ENCODE peak calls at places on chromosome 7, in five cellular contexts. One of them, this sample, is unnamed.
A peak's percentile ranks its signal among the peaks of the same experiment; 100 is the strongest.

GRCh38 chr7:154757756-154758155 is 245.2 kb downstream of the PAXIP1 start:
- DNase-seq in fibroblast of pulmonary artery: no peak
- DNase-seq in BE2C: no peak
- DNase-seq in cardiac fibroblast: no peak
- DNase-seq in mesothelial cell of epicardium: no peak
- DNase-seq in this sample: no peak

GRCh38 chr7:815284-816216 is 16.7 kb upstream of the SUN1 start:
- DNase-seq in fibroblast of pulmonary artery: no peak
- DNase-seq in BE2C: peak; percentile 72
- DNase-seq in cardiac fibroblast: no peak
- DNase-seq in mesothelial cell of epicardium: peak; percentile 66
- DNase-seq in this sample: peak; percentile 35

GRCh38 chr7:150356265-150356897 is 12.2 kb upstream of the REPIN1 start:
- DNase-seq in fibroblast of pulmonary artery: peak; percentile 63
- DNase-seq in BE2C: no peak
- DNase-seq in cardiac fibroblast: peak; percentile 55
- DNase-seq in mesothelial cell of epicardium: no peak
- DNase-seq in this sample: no peak

GRCh38 chr7:491958-492713 is 27.5 kb downstream of the PDGFA start:
- DNase-seq in fibroblast of pulmonary artery: no peak
- DNase-seq in BE2C: no peak
- DNase-seq in cardiac fibroblast: no peak
- DNase-seq in mesothelial cell of epicardium: no peak
- DNase-seq in this sample: no peak

GRCh38 chr7:155009570-155010157 is 6.7 kb upstream of the PAXIP1 start:
- DNase-seq in fibroblast of pulmonary artery: peak; percentile 2
- DNase-seq in BE2C: peak; percentile 19
- DNase-seq in cardiac fibroblast: peak; percentile 19
- DNase-seq in mesothelial cell of epicardium: no peak
- DNase-seq in this sample: no peak

GRCh38 chr7:35366167-35367155 is 112.6 kb upstream of the TBX20 start:
- DNase-seq in fibroblast of pulmonary artery: no peak
- DNase-seq in BE2C: peak; percentile 38
- DNase-seq in cardiac fibroblast: peak; percentile 6
- DNase-seq in mesothelial cell of epicardium: no peak
- DNase-seq in this sample: no peak

GRCh38 chr7:27434729-27435400 is 192.3 kb downstream of the EVX1 start:
- DNase-seq in fibroblast of pulmonary artery: peak; percentile 4
- DNase-seq in BE2C: no peak
- DNase-seq in cardiac fibroblast: no peak
- DNase-seq in mesothelial cell of epicardium: no peak
- DNase-seq in this sample: no peak

GRCh38 chr7:135169141-135169935 is 1.2 kb downstream of the CYREN start:
- DNase-seq in fibroblast of pulmonary artery: peak; percentile 27
- DNase-seq in BE2C: peak; percentile 59
- DNase-seq in cardiac fibroblast: peak; percentile 72
- DNase-seq in mesothelial cell of epicardium: no peak
- DNase-seq in this sample: no peak

GRCh38 chr7:142611566-142612250 is 137.6 kb upstream of the PRSS1 start:
- DNase-seq in fibroblast of pulmonary artery: peak; percentile 24
- DNase-seq in BE2C: no peak
- DNase-seq in cardiac fibroblast: no peak
- DNase-seq in mesothelial cell of epicardium: no peak
- DNase-seq in this sample: no peak

GRCh38 chr7:20219446-20220292 is 2.5 kb upstream of the MACC1 start:
- DNase-seq in fibroblast of pulmonary artery: peak; percentile 96
- DNase-seq in BE2C: peak; percentile 63
- DNase-seq in cardiac fibroblast: peak; percentile 96
- DNase-seq in mesothelial cell of epicardium: no peak
- DNase-seq in this sample: peak; percentile 65

GRCh38 chr7:108266489-108266888 is 136.3 kb upstream of the LAMB4 start:
- DNase-seq in fibroblast of pulmonary artery: no peak
- DNase-seq in BE2C: no peak
- DNase-seq in cardiac fibroblast: peak; percentile 33
- DNase-seq in mesothelial cell of epicardium: no peak
- DNase-seq in this sample: no peak

GRCh38 chr7:24812313-24812945 is 55.2 kb upstream of the GSDME start:
- DNase-seq in fibroblast of pulmonary artery: peak; percentile 62
- DNase-seq in BE2C: peak; percentile 37
- DNase-seq in cardiac fibroblast: peak; percentile 65
- DNase-seq in mesothelial cell of epicardium: no peak
- DNase-seq in this sample: no peak

GRCh38 chr7:43636093-43636492 is 53.2 kb downstream of the STK17A start:
- DNase-seq in fibroblast of pulmonary artery: peak; percentile 71
- DNase-seq in BE2C: no peak
- DNase-seq in cardiac fibroblast: peak; percentile 68
- DNase-seq in mesothelial cell of epicardium: no peak
- DNase-seq in this sample: no peak

GRCh38 chr7:17384400-17384799 is 85.9 kb downstream of the AHR start:
- DNase-seq in fibroblast of pulmonary artery: no peak
- DNase-seq in BE2C: no peak
- DNase-seq in cardiac fibroblast: no peak
- DNase-seq in mesothelial cell of epicardium: no peak
- DNase-seq in this sample: no peak

GRCh38 chr7:84040365-84040764 is 154.2 kb downstream of the SEMA3A start:
- DNase-seq in fibroblast of pulmonary artery: no peak
- DNase-seq in BE2C: peak; percentile 57
- DNase-seq in cardiac fibroblast: no peak
- DNase-seq in mesothelial cell of epicardium: no peak
- DNase-seq in this sample: no peak

GRCh38 chr7:23287612-23288011 is 11.5 kb upstream of the MALSU1 start:
- DNase-seq in fibroblast of pulmonary artery: no peak
- DNase-seq in BE2C: no peak
- DNase-seq in cardiac fibroblast: no peak
- DNase-seq in mesothelial cell of epicardium: no peak
- DNase-seq in this sample: no peak

GRCh38 chr7:81632418-81632817 is 137.4 kb downstream of the HGF start:
- DNase-seq in fibroblast of pulmonary artery: no peak
- DNase-seq in BE2C: no peak
- DNase-seq in cardiac fibroblast: peak; percentile 71
- DNase-seq in mesothelial cell of epicardium: no peak
- DNase-seq in this sample: no peak

GRCh38 chr7:28729276-28729675 is 228.9 kb downstream of the TRIL start:
- DNase-seq in fibroblast of pulmonary artery: no peak
- DNase-seq in BE2C: no peak
- DNase-seq in cardiac fibroblast: no peak
- DNase-seq in mesothelial cell of epicardium: no peak
- DNase-seq in this sample: no peak

GRCh38 chr7:15561840-15562239 is at the start of gene AGMO:
- DNase-seq in fibroblast of pulmonary artery: peak; percentile 28
- DNase-seq in BE2C: no peak
- DNase-seq in cardiac fibroblast: peak; percentile 88
- DNase-seq in mesothelial cell of epicardium: no peak
- DNase-seq in this sample: no peak

GRCh38 chr7:130959743-130960207 is 225.8 kb upstream of the KLF14 start:
- DNase-seq in fibroblast of pulmonary artery: peak; percentile 85
- DNase-seq in BE2C: no peak
- DNase-seq in cardiac fibroblast: peak; percentile 92
- DNase-seq in mesothelial cell of epicardium: no peak
- DNase-seq in this sample: no peak

GRCh38 chr7:53504914-53505313 is 469.5 kb downstream of the POM121L12 start:
- DNase-seq in fibroblast of pulmonary artery: no peak
- DNase-seq in BE2C: no peak
- DNase-seq in cardiac fibroblast: no peak
- DNase-seq in mesothelial cell of epicardium: no peak
- DNase-seq in this sample: no peak

GRCh38 chr7:45874408-45875131 is 1.7 kb upstream of the CCDC201 start:
- DNase-seq in fibroblast of pulmonary artery: peak; percentile 90
- DNase-seq in BE2C: no peak
- DNase-seq in cardiac fibroblast: peak; percentile 82
- DNase-seq in mesothelial cell of epicardium: no peak
- DNase-seq in this sample: no peak

GRCh38 chr7:45876519-45876918 is 3.6 kb upstream of the CCDC201 start:
- DNase-seq in fibroblast of pulmonary artery: no peak
- DNase-seq in BE2C: no peak
- DNase-seq in cardiac fibroblast: no peak
- DNase-seq in mesothelial cell of epicardium: no peak
- DNase-seq in this sample: no peak

GRCh38 chr7:45872116-45873034 is 507 bp downstream of the CCDC201 start:
- DNase-seq in fibroblast of pulmonary artery: no peak
- DNase-seq in BE2C: peak; percentile 24
- DNase-seq in cardiac fibroblast: peak; percentile 28
- DNase-seq in mesothelial cell of epicardium: no peak
- DNase-seq in this sample: no peak

GRCh38 chr7:45873355-45873754 is 473 bp upstream of the CCDC201 start:
- DNase-seq in fibroblast of pulmonary artery: no peak
- DNase-seq in BE2C: no peak
- DNase-seq in cardiac fibroblast: no peak
- DNase-seq in mesothelial cell of epicardium: no peak
- DNase-seq in this sample: no peak

GRCh38 chr7:45873035-45873354 is at the start of gene CCDC201:
- DNase-seq in fibroblast of pulmonary artery: no peak
- DNase-seq in BE2C: no peak
- DNase-seq in cardiac fibroblast: no peak
- DNase-seq in mesothelial cell of epicardium: no peak
- DNase-seq in this sample: no peak
- TF ChIP-seq CTCF in fibroblast of pulmonary artery: no peak
- TF ChIP-seq CTCF in BE2C: no peak
- TF ChIP-seq CTCF in cardiac fibroblast: no peak
- TF ChIP-seq CTCF in mesothelial cell of epicardium: no peak
- TF ChIP-seq CTCF in this sample: no peak

GRCh38 chr7:125899577-125899976 is 970.0 kb upstream of the POT1 start:
- DNase-seq in fibroblast of pulmonary artery: no peak
- DNase-seq in BE2C: no peak
- DNase-seq in cardiac fibroblast: no peak
- DNase-seq in mesothelial cell of epicardium: no peak
- DNase-seq in this sample: no peak
- TF ChIP-seq CTCF in fibroblast of pulmonary artery: no peak
- TF ChIP-seq CTCF in BE2C: no peak
- TF ChIP-seq CTCF in cardiac fibroblast: no peak
- TF ChIP-seq CTCF in mesothelial cell of epicardium: no peak
- TF ChIP-seq CTCF in this sample: no peak

GRCh38 chr7:100590077-100590737 is 4.1 kb downstream of the FBXO24 start:
- DNase-seq in fibroblast of pulmonary artery: peak; percentile 28
- DNase-seq in BE2C: no peak
- DNase-seq in cardiac fibroblast: peak; percentile 24
- DNase-seq in mesothelial cell of epicardium: no peak
- DNase-seq in this sample: no peak

GRCh38 chr7:100585511-100586265 is at the start of gene LRCH4:
- DNase-seq in fibroblast of pulmonary artery: no peak
- DNase-seq in BE2C: peak; percentile 59
- DNase-seq in cardiac fibroblast: no peak
- DNase-seq in mesothelial cell of epicardium: no peak
- DNase-seq in this sample: peak; percentile 67

GRCh38 chr7:100589341-100589935 is 3.3 kb downstream of the FBXO24 start:
- DNase-seq in fibroblast of pulmonary artery: no peak
- DNase-seq in BE2C: no peak
- DNase-seq in cardiac fibroblast: no peak
- DNase-seq in mesothelial cell of epicardium: no peak
- DNase-seq in this sample: no peak

GRCh38 chr7:100586266-100587025 is at the start of gene FBXO24:
- DNase-seq in fibroblast of pulmonary artery: peak; percentile 100
- DNase-seq in BE2C: peak; percentile 100
- DNase-seq in cardiac fibroblast: peak; percentile 100
- DNase-seq in mesothelial cell of epicardium: peak; percentile 98
- DNase-seq in this sample: peak; percentile 94

GRCh38 chr7:100588438-100588837 is 2.3 kb downstream of the FBXO24 start:
- DNase-seq in fibroblast of pulmonary artery: peak; percentile 45
- DNase-seq in BE2C: peak; percentile 53
- DNase-seq in cardiac fibroblast: peak; percentile 42
- DNase-seq in mesothelial cell of epicardium: no peak
- DNase-seq in this sample: no peak
- TF ChIP-seq CTCF in fibroblast of pulmonary artery: peak; percentile 46
- TF ChIP-seq CTCF in BE2C: peak; percentile 67
- TF ChIP-seq CTCF in cardiac fibroblast: peak; percentile 45
- TF ChIP-seq CTCF in mesothelial cell of epicardium: peak; percentile 20
- TF ChIP-seq CTCF in this sample: no peak

DNA sequence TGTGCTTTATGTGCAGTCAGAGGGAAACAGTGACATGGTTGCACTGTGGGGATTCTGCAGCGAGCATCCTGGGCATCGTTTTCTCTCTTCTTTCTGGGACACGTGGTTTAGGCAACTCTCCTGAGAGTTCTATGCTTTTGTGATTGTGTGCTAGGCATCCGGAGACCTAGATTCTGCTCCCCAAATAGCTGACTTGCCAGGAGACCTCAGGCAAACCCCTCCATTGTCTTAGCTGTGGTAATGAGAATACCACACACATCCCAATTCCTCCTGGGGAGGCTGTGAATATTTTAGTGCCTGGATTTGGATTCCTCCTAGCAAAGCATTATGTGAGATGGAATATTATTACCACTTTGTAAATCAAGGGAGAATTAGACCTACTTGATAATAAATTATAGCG is 611.9 kb upstream of the C7orf33 start:
- DNase-seq in fibroblast of pulmonary artery: no peak
- DNase-seq in BE2C: no peak
- DNase-seq in cardiac fibroblast: no peak
- DNase-seq in mesothelial cell of epicardium: no peak
- DNase-seq in this sample: no peak
- TF ChIP-seq CTCF in fibroblast of pulmonary artery: no peak
- TF ChIP-seq CTCF in BE2C: no peak
- TF ChIP-seq CTCF in cardiac fibroblast: no peak
- TF ChIP-seq CTCF in mesothelial cell of epicardium: no peak
- TF ChIP-seq CTCF in this sample: no peak

GRCh38 chr7:129611246-129612111 is at the start of gene NRF1:
- DNase-seq in fibroblast of pulmonary artery: peak; percentile 92
- DNase-seq in BE2C: peak; percentile 96
- DNase-seq in cardiac fibroblast: peak; percentile 87
- DNase-seq in mesothelial cell of epicardium: peak; percentile 88
- DNase-seq in this sample: peak; percentile 95
- TF ChIP-seq CTCF in fibroblast of pulmonary artery: no peak
- TF ChIP-seq CTCF in BE2C: no peak
- TF ChIP-seq CTCF in cardiac fibroblast: peak; percentile 6
- TF ChIP-seq CTCF in mesothelial cell of epicardium: no peak
- TF ChIP-seq CTCF in this sample: no peak

GRCh38 chr7:106448346-106448991 is 163.7 kb upstream of the NAMPT start:
- DNase-seq in fibroblast of pulmonary artery: no peak
- DNase-seq in BE2C: no peak
- DNase-seq in cardiac fibroblast: no peak
- DNase-seq in mesothelial cell of epicardium: no peak
- DNase-seq in this sample: no peak

GRCh38 chr7:106451171-106451570 is 166.4 kb upstream of the NAMPT start:
- DNase-seq in fibroblast of pulmonary artery: no peak
- DNase-seq in BE2C: no peak
- DNase-seq in cardiac fibroblast: no peak
- DNase-seq in mesothelial cell of epicardium: no peak
- DNase-seq in this sample: no peak

GRCh38 chr7:106448992-106449859 is 164.4 kb upstream of the NAMPT start:
- DNase-seq in fibroblast of pulmonary artery: peak; percentile 13
- DNase-seq in BE2C: no peak
- DNase-seq in cardiac fibroblast: no peak
- DNase-seq in mesothelial cell of epicardium: no peak
- DNase-seq in this sample: no peak

GRCh38 chr7:106450716-106451115 is 165.9 kb upstream of the NAMPT start:
- DNase-seq in fibroblast of pulmonary artery: peak; percentile 13
- DNase-seq in BE2C: no peak
- DNase-seq in cardiac fibroblast: peak; percentile 73
- DNase-seq in mesothelial cell of epicardium: no peak
- DNase-seq in this sample: no peak

GRCh38 chr7:106452031-106452851 is 167.5 kb upstream of the NAMPT start:
- DNase-seq in fibroblast of pulmonary artery: no peak
- DNase-seq in BE2C: no peak
- DNase-seq in cardiac fibroblast: no peak
- DNase-seq in mesothelial cell of epicardium: no peak
- DNase-seq in this sample: no peak
- TF ChIP-seq CTCF in fibroblast of pulmonary artery: no peak
- TF ChIP-seq CTCF in BE2C: no peak
- TF ChIP-seq CTCF in cardiac fibroblast: no peak
- TF ChIP-seq CTCF in mesothelial cell of epicardium: no peak
- TF ChIP-seq CTCF in this sample: no peak